ENCODE peak calls at places on chromosomes 2 and 18, in four cellular contexts. N is A549, K is K562, E is GM12878. B is an unnamed sample.

GRCh38 chr2:106719222-106719621 is 166.7 kb downstream of the ST6GAL2 start:
- DNase-seq in N (no peak), K (no peak), E (no peak), B (no peak)

GRCh38 chr2:134293719-134294537 is 40.1 kb downstream of the MGAT5 start:
- DNase-seq in N (no peak), K (no peak), E (no peak), B (no peak)

GRCh38 chr2:80706541-80706940 is 402.0 kb upstream of the LRRTM1 start:
- DNase-seq in N (no peak), K (no peak), E (no peak), B (no peak)

GRCh38 chr18:36811430-36811829 is 17.4 kb downstream of the TPGS2 start:
- DNase-seq in N (no peak), K (no peak), E (no peak), B (peak)

GRCh38 chr2:64454316-64455030 is 511 bp downstream of the LGALSL start:
- DNase-seq in N (peak), K (peak), E (no peak), B (peak)

GRCh38 chr2:202883987-202884675 is 12.6 kb upstream of the ICA1L start:
- DNase-seq in N (no peak), K (peak), E (no peak), B (peak)

GRCh38 chr2:69624611-69625010 is 18.9 kb downstream of the AAK1 start:
- DNase-seq in N (no peak), K (no peak), E (no peak), B (no peak)

GRCh38 chr2:213119061-213119809 is 32.2 kb downstream of the IKZF2 start:
- DNase-seq in N (no peak), K (no peak), E (peak), B (peak)

GRCh38 chr2:73850009-73850408 is 21.2 kb downstream of the STAMBP start:
- DNase-seq in N (no peak), K (no peak), E (no peak), B (no peak)

DNA sequence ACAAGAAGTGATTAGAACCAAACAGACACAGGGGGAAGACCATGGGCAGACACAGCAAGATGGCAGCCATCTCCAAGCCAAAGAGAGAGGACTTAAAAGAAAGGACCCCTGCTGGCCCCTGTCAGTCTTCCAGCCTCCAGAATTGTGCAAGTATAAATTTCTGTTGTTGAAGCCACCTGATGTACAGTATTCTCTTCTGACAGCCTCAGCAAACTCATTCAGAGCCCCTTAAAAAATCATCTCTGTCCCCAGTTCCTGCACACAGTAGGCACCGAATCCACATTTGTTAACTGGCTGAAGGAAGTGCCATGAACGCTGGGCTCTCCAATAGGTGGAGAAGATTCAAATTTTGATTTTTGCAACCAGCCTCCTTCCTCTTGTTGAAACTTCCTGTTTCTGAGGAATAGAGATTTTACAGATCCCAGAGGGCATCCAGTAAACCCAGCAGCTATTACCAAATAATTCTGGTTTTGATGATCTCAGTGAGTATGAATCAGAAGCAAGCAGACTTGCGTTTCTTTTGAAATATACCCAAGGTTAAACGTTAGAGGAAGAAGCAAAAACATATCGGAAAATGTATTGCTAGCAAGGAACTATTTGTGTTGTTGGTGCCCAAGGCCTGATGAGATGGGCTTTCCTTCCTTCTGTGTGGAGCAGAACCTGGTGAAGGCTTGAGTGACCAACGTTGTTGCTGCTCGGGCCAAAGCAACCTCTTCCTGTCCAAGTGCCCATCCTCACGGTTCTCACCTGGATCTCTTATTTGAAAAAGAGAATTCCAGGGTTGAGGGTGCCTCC is 47.7 kb upstream of the PLB1 start:
- DNase-seq in N (no peak), K (no peak), E (no peak), B (peak)
- TF ChIP-seq ELK1 in N (no peak), K (no peak), E (no peak), B (no peak)

DNA sequence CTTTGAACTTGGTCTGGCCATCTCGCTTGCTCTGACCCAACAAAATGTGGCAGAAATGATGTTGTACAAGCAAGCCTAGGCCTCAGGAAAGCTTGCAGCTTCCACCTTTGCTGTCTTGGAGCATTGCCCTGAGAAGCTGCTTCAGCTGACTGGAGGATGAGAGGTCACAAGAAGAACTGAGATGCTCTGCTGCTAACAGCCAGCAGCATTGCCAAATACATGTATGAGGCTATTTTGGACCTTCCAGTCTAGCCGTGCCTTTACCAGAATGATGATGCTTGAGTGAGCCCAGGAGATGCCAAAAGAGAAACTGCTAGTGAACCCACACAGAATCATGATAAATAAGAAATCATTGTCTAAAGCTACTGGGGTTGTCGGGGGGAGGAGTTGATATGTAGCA is 13.2 kb upstream of the ITGAV start:
- DNase-seq in N (no peak), K (no peak), E (no peak), B (peak)
- TF ChIP-seq ELK1 in N (no peak), K (no peak), E (no peak), B (no peak)

GRCh38 chr2:145691659-145692058 is 1171.7 kb upstream of the ZEB2 start:
- DNase-seq in N (no peak), K (no peak), E (no peak), B (no peak)
- TF ChIP-seq ELK1 in N (no peak), K (no peak), E (no peak), B (no peak)

GRCh38 chr2:181683518-181684453 is 3.5 kb upstream of the NEUROD1 start:
- DNase-seq in N (peak), K (no peak), E (no peak), B (peak)
- TF ChIP-seq ELK1 in N (no peak), K (no peak), E (no peak), B (no peak)

GRCh38 chr2:16664052-16664731 is 1.4 kb downstream of the CYRIA start:
- DNase-seq in N (no peak), K (no peak), E (no peak), B (peak)

GRCh38 chr2:16666453-16666801 is 793 bp upstream of the CYRIA start:
- DNase-seq in N (no peak), K (no peak), E (no peak), B (peak)

GRCh38 chr2:16663121-16663905 is 2.3 kb downstream of the CYRIA start:
- DNase-seq in N (no peak), K (no peak), E (no peak), B (no peak)

GRCh38 chr2:16664809-16665745 is 557 bp downstream of the CYRIA start:
- DNase-seq in N (peak), K (no peak), E (no peak), B (no peak)

DNA sequence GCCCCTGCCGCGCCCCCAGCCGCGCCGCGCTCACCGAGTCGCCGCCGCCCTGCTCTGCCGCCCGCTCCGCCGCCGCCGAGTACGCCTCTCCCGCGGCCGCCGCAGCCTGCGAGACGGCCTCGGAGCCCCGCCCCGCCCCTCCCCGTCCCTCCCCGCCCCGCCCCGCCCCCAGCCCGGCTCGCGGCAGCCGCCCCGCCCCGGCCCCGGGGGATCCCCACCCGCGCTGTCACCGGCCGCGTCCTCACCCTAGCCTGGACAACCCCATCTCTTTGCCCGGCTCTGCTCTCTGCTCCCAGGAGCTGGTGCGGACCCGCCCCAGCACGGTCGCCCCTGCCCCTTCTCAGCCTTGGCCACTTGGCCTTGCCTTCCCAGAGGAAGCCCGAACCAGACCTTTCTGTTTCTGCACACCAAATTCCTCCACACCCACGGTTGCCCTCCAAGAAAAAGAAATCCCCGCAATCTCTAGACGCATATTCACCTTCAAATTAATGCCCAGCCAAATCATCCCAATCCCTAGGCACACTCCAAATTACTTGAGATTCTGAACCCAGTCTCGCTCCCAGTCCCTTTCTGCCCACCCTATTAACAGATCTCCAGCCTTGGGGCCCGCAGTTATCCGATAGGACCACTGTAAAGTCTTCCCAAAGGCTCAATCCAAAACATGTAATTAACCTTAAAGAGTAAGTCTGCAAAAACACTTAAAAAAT is at the start of gene CYRIA:
- DNase-seq in N (peak), K (peak), E (no peak), B (no peak)
- TF ChIP-seq ELK1 in N (no peak), K (no peak), E (no peak), B (no peak)

DNA sequence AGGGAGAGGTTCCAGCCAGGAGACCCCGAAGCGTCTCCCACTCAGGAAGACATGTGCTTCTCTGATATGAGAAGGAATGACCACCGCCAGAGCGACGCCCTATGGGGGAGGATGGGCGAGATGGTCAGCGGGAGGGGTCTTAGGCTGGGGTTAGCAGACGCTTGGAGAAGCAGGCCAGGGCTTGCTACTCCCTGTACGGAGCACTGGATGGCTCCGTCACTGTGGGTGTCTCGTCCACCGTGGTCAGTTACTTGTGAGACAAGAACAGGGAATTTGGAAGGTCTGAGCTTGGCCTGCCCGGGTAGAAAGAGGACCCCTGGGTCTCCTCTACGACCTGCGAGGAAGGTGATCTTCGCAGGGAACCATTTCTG is 39.8 kb downstream of the TMEM18 start:
- DNase-seq in N (no peak), K (no peak), E (no peak), B (no peak)
- TF ChIP-seq ELK1 in N (no peak), K (no peak), E (no peak), B (no peak)

GRCh38 chr2:88654714-88655113 is 27.4 kb upstream of the EIF2AK3 start:
- DNase-seq in N (no peak), K (no peak), E (no peak), B (peak)

GRCh38 chr2:88656690-88657089 is 29.4 kb upstream of the EIF2AK3 start:
- DNase-seq in N (no peak), K (peak), E (no peak), B (peak)

GRCh38 chr2:88658318-88658717 is 31.1 kb upstream of the EIF2AK3 start:
- DNase-seq in N (no peak), K (no peak), E (no peak), B (peak)

GRCh38 chr2:88658890-88659881 is 31.9 kb upstream of the EIF2AK3 start:
- DNase-seq in N (no peak), K (peak), E (no peak), B (peak)

DNA sequence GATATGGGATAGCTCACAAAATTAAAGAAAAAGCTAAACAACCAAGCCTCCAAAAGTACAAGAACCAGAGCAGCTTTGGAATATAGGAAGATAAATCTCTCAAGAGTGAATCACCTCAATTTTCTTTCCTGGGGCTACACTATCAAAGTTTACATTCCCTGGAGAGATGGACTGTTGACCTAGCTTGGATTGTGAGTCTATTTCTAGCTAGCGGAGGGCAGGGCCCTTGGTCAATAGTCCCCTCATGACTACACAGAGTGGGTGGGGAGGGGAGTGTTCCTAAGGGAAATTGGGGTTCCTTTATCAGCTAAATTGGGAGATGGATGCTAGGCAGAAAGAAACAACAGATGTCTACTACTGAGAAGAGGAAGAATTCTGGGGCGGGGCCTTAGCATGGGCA is 29.9 kb upstream of the EIF2AK3 start:
- DNase-seq in N (no peak), K (no peak), E (no peak), B (peak)
- TF ChIP-seq ELK1 in N (no peak), K (no peak), E (no peak), B (no peak)

GRCh38 chr2:231648579-231649174 is 56.0 kb downstream of the TEX44 start:
- DNase-seq in N (peak), K (no peak), E (no peak), B (peak)
- TF ChIP-seq ELK1 in N (no peak), K (no peak), E (no peak), B (no peak)

GRCh38 chr2:161246301-161246700 is 61.9 kb upstream of the PSMD14 start:
- DNase-seq in N (no peak), K (peak), E (no peak), B (no peak)

GRCh38 chr2:161245671-161246070 is 62.6 kb upstream of the PSMD14 start:
- DNase-seq in N (no peak), K (no peak), E (no peak), B (no peak)

GRCh38 chr2:161245237-161245505 is 63.1 kb upstream of the PSMD14 start:
- DNase-seq in N (no peak), K (no peak), E (no peak), B (no peak)

DNA sequence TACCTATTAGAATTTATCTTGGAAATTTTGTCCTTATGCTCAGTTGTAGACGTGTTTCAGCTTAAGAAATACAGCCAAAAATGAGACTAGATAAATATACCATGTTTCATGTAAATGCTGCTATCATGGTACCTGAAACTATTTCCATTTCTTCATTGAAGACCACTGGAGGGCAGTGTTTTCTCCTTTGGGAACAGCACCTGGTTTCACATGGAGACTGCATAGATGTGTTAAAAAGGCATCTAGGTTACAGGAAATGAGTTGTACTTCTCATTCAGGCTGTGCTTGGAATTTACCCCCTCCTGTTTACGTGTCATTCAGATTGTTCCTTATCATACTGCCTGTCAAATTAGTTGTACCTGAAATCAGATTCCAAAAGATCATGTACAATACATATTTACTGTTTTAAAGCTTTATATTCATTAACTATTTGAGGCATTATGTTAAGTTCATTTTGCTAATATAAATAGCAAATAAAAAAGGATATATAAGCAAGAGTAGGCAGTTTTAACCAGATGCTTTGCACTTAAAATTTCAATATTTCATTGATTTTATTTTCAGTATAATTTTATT is 57.3 kb upstream of the PSMD14 start:
- DNase-seq in N (peak), K (peak), E (no peak), B (peak)
- TF ChIP-seq ELK1 in N (no peak), K (no peak), E (no peak), B (no peak)

DNA sequence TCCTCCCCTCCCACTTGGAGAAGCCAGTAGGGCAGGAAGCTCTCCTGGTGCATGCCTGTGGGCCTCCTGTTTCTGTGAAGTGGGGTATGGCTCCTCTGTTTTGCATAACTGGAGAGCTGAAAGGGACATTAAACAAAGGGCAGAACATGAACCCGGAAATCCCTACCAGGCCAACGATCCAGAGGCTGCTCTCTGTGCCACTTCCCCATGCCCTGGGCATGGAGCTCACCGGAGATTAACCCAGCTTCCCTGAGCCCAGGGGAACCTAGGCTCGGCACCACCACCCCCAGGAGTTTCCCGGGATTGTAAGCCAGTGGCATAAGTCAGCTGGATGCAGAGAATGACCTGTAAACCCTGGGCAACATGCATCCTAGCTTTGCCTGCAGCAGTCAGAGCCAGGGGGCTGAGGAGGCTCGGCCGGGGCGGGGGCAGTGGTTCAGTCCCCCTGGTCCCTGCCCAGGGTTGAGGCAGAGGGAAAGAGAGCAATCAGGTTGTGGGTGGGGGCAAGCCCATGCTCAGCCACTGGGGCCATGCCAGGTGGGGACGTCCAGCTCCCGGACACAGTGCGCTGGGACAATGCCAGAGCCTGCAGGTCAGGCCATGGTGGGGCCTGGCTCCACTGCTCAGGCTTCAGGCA is 49.5 kb downstream of the TIMM21 start:
- DNase-seq in N (no peak), K (no peak), E (no peak), B (no peak)
- TF ChIP-seq ELK1 in N (no peak), K (no peak), E (no peak), B (no peak)

B was measured in IMR-90.